ENCODE peak calls at places on chromosomes 13 and 19, in seven cellular contexts. One of them, this sample, is unnamed.

GRCh38 chr13:91946498-91947070 is 548.2 kb downstream of the GPC5 start:
- DNase-seq in esophagus muscularis mucosa: no peak
- DNase-seq in colonic mucosa: no peak
- DNase-seq in HFFc6: no peak
- DNase-seq in gastrocnemius medialis: no peak
- DNase-seq in nephron progenitor cell: peak; percentile 15
- DNase-seq in lower lobe of right lung: no peak
- DNase-seq in this sample: no peak

GRCh38 chr13:112096959-112097358 is 30.0 kb downstream of the SOX1 start:
- DNase-seq in esophagus muscularis mucosa: no peak
- DNase-seq in colonic mucosa: no peak
- DNase-seq in gastrocnemius medialis: no peak
- DNase-seq in HFFc6: no peak
- DNase-seq in nephron progenitor cell: no peak
- DNase-seq in lower lobe of right lung: no peak
- DNase-seq in this sample: no peak

GRCh38 chr19:4295972-4296771 is 6.0 kb downstream of the TMIGD2 start:
- DNase-seq in lower lobe of right lung: no peak
- DNase-seq in colonic mucosa: no peak
- DNase-seq in HFFc6: no peak
- DNase-seq in nephron progenitor cell: no peak
- DNase-seq in gastrocnemius medialis: no peak
- DNase-seq in esophagus muscularis mucosa: no peak
- DNase-seq in this sample: no peak

GRCh38 chr19:15180451-15181390 is 20.1 kb downstream of the NOTCH3 start:
- DNase-seq in HFFc6: no peak
- DNase-seq in lower lobe of right lung: peak; percentile 76
- DNase-seq in gastrocnemius medialis: no peak
- DNase-seq in esophagus muscularis mucosa: no peak
- DNase-seq in nephron progenitor cell: peak; percentile 65
- DNase-seq in colonic mucosa: peak; percentile 65
- DNase-seq in this sample: no peak

GRCh38 chr13:21243045-21243842 is 66.8 kb downstream of the MRPL57 start:
- DNase-seq in nephron progenitor cell: no peak
- DNase-seq in esophagus muscularis mucosa: peak; percentile 84
- DNase-seq in gastrocnemius medialis: no peak
- DNase-seq in colonic mucosa: no peak
- DNase-seq in lower lobe of right lung: no peak
- DNase-seq in HFFc6: no peak
- DNase-seq in this sample: no peak

GRCh38 chr13:84870190-84870589 is 929.0 kb downstream of the SLITRK6 start:
- DNase-seq in gastrocnemius medialis: no peak
- DNase-seq in nephron progenitor cell: no peak
- DNase-seq in esophagus muscularis mucosa: no peak
- DNase-seq in lower lobe of right lung: no peak
- DNase-seq in HFFc6: peak; percentile 4
- DNase-seq in colonic mucosa: no peak
- DNase-seq in this sample: no peak

GRCh38 chr19:33395561-33396550 is 22.3 kb downstream of the CEBPG start:
- DNase-seq in lower lobe of right lung: peak; percentile 72
- DNase-seq in nephron progenitor cell: no peak
- DNase-seq in colonic mucosa: no peak
- DNase-seq in gastrocnemius medialis: no peak
- DNase-seq in HFFc6: no peak
- DNase-seq in esophagus muscularis mucosa: no peak
- DNase-seq in this sample: no peak

GRCh38 chr13:40148103-40148502 is 492.6 kb downstream of the COG6 start:
- DNase-seq in nephron progenitor cell: no peak
- DNase-seq in esophagus muscularis mucosa: no peak
- DNase-seq in lower lobe of right lung: no peak
- DNase-seq in colonic mucosa: no peak
- DNase-seq in gastrocnemius medialis: no peak
- DNase-seq in HFFc6: no peak
- DNase-seq in this sample: no peak

GRCh38 chr13:33348366-33348765 is 62.8 kb upstream of the STARD13 start:
- DNase-seq in lower lobe of right lung: no peak
- DNase-seq in colonic mucosa: no peak
- DNase-seq in HFFc6: peak; percentile 66
- DNase-seq in esophagus muscularis mucosa: no peak
- DNase-seq in gastrocnemius medialis: no peak
- DNase-seq in nephron progenitor cell: no peak
- DNase-seq in this sample: no peak

GRCh38 chr13:76882431-76882830 is 3.8 kb downstream of the KCTD12 start:
- DNase-seq in nephron progenitor cell: no peak
- DNase-seq in HFFc6: no peak
- DNase-seq in esophagus muscularis mucosa: no peak
- DNase-seq in colonic mucosa: no peak
- DNase-seq in lower lobe of right lung: peak; percentile 54
- DNase-seq in gastrocnemius medialis: no peak
- DNase-seq in this sample: no peak

GRCh38 chr19:46761418-46761831 is 15.2 kb upstream of the STRN4 start:
- DNase-seq in HFFc6: peak; percentile 22
- DNase-seq in gastrocnemius medialis: no peak
- DNase-seq in lower lobe of right lung: no peak
- DNase-seq in nephron progenitor cell: no peak
- DNase-seq in colonic mucosa: no peak
- DNase-seq in esophagus muscularis mucosa: no peak
- DNase-seq in this sample: no peak

GRCh38 chr13:99971576-99972189 is at the start of gene ZIC5:
- DNase-seq in esophagus muscularis mucosa: no peak
- DNase-seq in nephron progenitor cell: peak; percentile 75
- DNase-seq in HFFc6: no peak
- DNase-seq in gastrocnemius medialis: no peak
- DNase-seq in lower lobe of right lung: no peak
- DNase-seq in colonic mucosa: peak; percentile 14
- DNase-seq in this sample: no peak

GRCh38 chr13:99969368-99969933 is 2.1 kb downstream of the ZIC5 start:
- DNase-seq in colonic mucosa: peak; percentile 15
- DNase-seq in esophagus muscularis mucosa: no peak
- DNase-seq in HFFc6: no peak
- DNase-seq in nephron progenitor cell: peak; percentile 61
- DNase-seq in gastrocnemius medialis: no peak
- DNase-seq in lower lobe of right lung: no peak
- DNase-seq in this sample: no peak

GRCh38 chr13:99969934-99970760 is 1.4 kb downstream of the ZIC5 start:
- DNase-seq in colonic mucosa: peak; percentile 21
- DNase-seq in nephron progenitor cell: peak; percentile 71
- DNase-seq in gastrocnemius medialis: no peak
- DNase-seq in HFFc6: no peak
- DNase-seq in lower lobe of right lung: no peak
- DNase-seq in esophagus muscularis mucosa: no peak
- DNase-seq in this sample: peak; percentile 45

GRCh38 chr13:99972190-99972731 is 694 bp upstream of the ZIC5 start:
- DNase-seq in colonic mucosa: peak; percentile 16
- DNase-seq in nephron progenitor cell: no peak
- DNase-seq in HFFc6: no peak
- DNase-seq in gastrocnemius medialis: no peak
- DNase-seq in lower lobe of right lung: no peak
- DNase-seq in esophagus muscularis mucosa: no peak
- DNase-seq in this sample: no peak

DNA sequence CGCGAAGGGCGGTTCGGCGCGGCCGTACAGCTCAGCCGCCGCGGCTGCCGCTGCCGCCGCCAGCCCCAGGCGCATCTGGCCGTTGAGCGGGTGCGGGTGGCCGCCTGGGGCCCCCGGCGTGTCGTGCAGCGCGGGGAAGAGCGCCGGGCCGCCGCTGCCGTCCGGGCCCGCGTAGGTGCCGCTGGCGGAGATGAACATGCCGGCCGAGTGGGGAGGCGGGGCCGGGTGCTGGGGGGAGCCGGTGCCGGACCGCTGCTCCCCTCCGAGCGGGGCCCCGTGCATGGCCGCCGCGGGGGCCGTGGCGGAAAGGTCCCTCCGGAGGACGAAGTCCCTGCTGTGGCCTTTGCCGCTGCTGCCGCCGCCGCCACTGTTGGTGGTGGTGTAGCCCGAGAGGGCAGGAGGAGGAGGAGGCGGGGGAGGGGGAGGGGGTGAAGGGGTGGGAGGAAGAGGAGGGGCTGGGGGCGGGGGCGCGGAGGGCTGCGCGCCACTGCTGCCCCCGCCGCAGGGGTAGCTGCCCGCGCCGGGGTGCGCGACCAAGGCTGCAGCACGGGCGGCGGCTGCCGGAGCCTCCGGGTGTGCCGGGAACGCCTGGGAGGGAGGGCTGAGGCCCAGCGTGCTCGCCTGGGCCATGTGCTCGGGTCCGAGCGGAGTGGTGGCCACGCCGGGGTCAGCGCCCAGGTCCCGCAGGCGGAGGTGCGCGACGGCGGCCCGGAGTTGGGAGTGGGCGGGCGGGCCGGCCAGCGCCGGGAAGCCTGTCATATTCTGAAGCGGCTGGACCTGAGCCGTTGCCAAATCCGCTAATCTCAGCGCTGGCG is 599 bp downstream of the ZIC5 start:
- DNase-seq in HFFc6: no peak
- DNase-seq in nephron progenitor cell: no peak
- DNase-seq in gastrocnemius medialis: no peak
- DNase-seq in colonic mucosa: peak; percentile 17
- DNase-seq in esophagus muscularis mucosa: no peak
- DNase-seq in lower lobe of right lung: no peak
- DNase-seq in this sample: no peak
- TF ChIP-seq CTCF in HFFc6: no peak
- TF ChIP-seq CTCF in nephron progenitor cell: no peak
- TF ChIP-seq CTCF in gastrocnemius medialis: no peak
- TF ChIP-seq CTCF in colonic mucosa: no peak
- TF ChIP-seq CTCF in esophagus muscularis mucosa: no peak
- TF ChIP-seq CTCF in lower lobe of right lung: no peak
- TF ChIP-seq CTCF in this sample: no peak

GRCh38 chr19:13847033-13847899 is 29.7 kb upstream of the NANOS3 start:
- DNase-seq in nephron progenitor cell: peak; percentile 92
- DNase-seq in lower lobe of right lung: peak; percentile 95
- DNase-seq in colonic mucosa: peak; percentile 92
- DNase-seq in gastrocnemius medialis: peak; percentile 88
- DNase-seq in esophagus muscularis mucosa: peak; percentile 99
- DNase-seq in HFFc6: peak; percentile 88
- DNase-seq in this sample: peak; percentile 92

GRCh38 chr19:13848811-13849241 is 28.1 kb upstream of the NANOS3 start:
- DNase-seq in gastrocnemius medialis: no peak
- DNase-seq in nephron progenitor cell: no peak
- DNase-seq in colonic mucosa: peak; percentile 38
- DNase-seq in lower lobe of right lung: no peak
- DNase-seq in HFFc6: no peak
- DNase-seq in esophagus muscularis mucosa: no peak
- DNase-seq in this sample: no peak

GRCh38 chr19:13849277-13849676 is 27.7 kb upstream of the NANOS3 start:
- DNase-seq in colonic mucosa: peak; percentile 36
- DNase-seq in esophagus muscularis mucosa: no peak
- DNase-seq in HFFc6: no peak
- DNase-seq in nephron progenitor cell: no peak
- DNase-seq in gastrocnemius medialis: no peak
- DNase-seq in lower lobe of right lung: no peak
- DNase-seq in this sample: no peak

GRCh38 chr19:13846533-13847032 is 30.4 kb upstream of the NANOS3 start:
- DNase-seq in nephron progenitor cell: peak; percentile 85
- DNase-seq in gastrocnemius medialis: no peak
- DNase-seq in lower lobe of right lung: peak; percentile 96
- DNase-seq in HFFc6: peak; percentile 93
- DNase-seq in colonic mucosa: peak; percentile 83
- DNase-seq in esophagus muscularis mucosa: no peak
- DNase-seq in this sample: peak; percentile 96

DNA sequence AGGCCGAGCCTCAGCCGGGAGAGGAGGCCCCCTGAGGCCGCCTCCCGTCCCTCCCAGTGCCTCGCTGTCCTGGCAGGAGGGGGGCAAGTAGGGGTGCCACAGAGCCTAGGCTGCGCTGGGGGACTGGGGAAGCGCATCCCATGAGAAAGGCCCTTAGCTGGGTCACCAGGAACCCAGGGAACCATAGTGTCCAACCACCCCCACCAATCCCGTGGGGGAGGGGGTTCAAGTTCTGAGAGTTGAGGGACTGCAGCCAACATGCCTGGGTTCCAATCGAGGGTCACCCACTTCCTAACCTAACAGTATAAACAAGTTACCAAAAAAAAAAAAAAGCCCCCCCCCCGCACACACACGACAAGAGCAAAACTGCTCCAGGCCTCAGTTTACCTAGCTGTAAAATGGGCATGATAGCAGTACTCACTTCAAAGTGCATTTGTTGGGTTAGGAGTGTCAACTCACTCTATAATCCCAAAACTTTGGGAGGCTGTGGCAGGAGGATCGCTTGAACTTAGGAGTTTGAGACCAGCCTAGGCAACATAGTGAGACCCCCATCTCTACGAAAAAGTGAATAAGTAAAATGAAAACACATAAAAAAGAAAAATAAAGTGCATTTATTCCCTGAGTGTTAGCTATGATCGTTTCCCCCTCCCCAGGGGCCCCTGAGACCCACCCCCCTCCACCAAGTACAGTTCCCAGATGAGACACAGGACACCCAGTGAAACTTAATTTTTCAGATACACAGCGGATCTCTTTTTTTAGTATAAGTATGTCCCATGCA is 28.8 kb upstream of the NANOS3 start:
- DNase-seq in colonic mucosa: no peak
- DNase-seq in HFFc6: no peak
- DNase-seq in gastrocnemius medialis: no peak
- DNase-seq in nephron progenitor cell: no peak
- DNase-seq in esophagus muscularis mucosa: no peak
- DNase-seq in lower lobe of right lung: no peak
- DNase-seq in this sample: no peak
- TF ChIP-seq CTCF in colonic mucosa: no peak
- TF ChIP-seq CTCF in HFFc6: no peak
- TF ChIP-seq CTCF in gastrocnemius medialis: peak; percentile 0
- TF ChIP-seq CTCF in nephron progenitor cell: no peak
- TF ChIP-seq CTCF in esophagus muscularis mucosa: no peak
- TF ChIP-seq CTCF in lower lobe of right lung: no peak
- TF ChIP-seq CTCF in this sample: no peak

DNA sequence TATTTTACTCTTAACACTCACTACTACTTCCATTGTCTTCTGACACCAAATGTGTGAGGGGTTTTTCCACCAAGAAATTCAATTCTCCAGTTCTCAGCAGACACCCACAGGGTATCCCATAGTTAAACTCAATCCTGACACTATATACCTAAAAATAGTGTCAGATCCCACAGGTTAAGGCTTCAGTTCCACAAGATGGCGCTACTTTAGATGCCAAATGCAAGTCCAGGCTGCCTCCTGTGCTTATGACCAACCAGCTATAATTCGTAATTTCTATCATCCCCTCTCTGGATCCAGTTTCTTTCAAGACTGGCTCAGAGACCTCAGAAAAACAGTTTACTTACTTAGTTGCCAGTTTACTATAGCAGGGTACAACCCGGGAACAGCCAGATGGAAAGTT is 1146.2 kb upstream of the SPRY2 start:
- DNase-seq in nephron progenitor cell: peak; percentile 28
- DNase-seq in lower lobe of right lung: no peak
- DNase-seq in colonic mucosa: peak; percentile 22
- DNase-seq in gastrocnemius medialis: no peak
- DNase-seq in HFFc6: no peak
- DNase-seq in esophagus muscularis mucosa: no peak
- DNase-seq in this sample: peak; percentile 0
- TF ChIP-seq CTCF in nephron progenitor cell: peak; percentile 47
- TF ChIP-seq CTCF in lower lobe of right lung: no peak
- TF ChIP-seq CTCF in colonic mucosa: no peak
- TF ChIP-seq CTCF in gastrocnemius medialis: no peak
- TF ChIP-seq CTCF in HFFc6: no peak
- TF ChIP-seq CTCF in esophagus muscularis mucosa: no peak
- TF ChIP-seq CTCF in this sample: no peak

DNA sequence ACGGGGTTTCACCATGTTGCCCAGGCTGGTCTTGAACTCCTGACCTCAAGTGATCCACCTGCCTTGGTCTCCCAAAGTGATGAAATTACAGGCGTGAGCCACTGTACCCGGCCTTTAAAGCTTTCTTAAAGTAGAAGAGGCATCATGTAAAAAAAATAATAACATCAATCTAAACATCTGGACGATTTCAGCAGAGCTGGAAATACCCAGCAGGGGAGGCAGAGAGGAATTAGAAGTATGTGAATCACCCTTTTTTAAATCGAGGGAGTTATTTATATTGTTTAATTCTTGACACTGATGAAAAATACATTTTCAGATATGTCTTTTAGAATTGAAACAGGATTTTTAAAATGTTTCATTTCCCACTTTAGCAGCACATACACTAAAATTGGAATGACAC is 37.4 kb upstream of the MTIF3 start:
- DNase-seq in HFFc6: no peak
- DNase-seq in lower lobe of right lung: no peak
- DNase-seq in nephron progenitor cell: no peak
- DNase-seq in colonic mucosa: no peak
- DNase-seq in esophagus muscularis mucosa: no peak
- DNase-seq in gastrocnemius medialis: no peak
- DNase-seq in this sample: no peak
- TF ChIP-seq CTCF in HFFc6: no peak
- TF ChIP-seq CTCF in lower lobe of right lung: no peak
- TF ChIP-seq CTCF in nephron progenitor cell: no peak
- TF ChIP-seq CTCF in colonic mucosa: no peak
- TF ChIP-seq CTCF in esophagus muscularis mucosa: no peak
- TF ChIP-seq CTCF in gastrocnemius medialis: no peak
- TF ChIP-seq CTCF in this sample: no peak

This sample was measured in Calu3.